ENCODE peak calls at places on chromosomes 7 and 10, in seven cellular contexts. One of them, this sample, is unnamed.

GRCh38 chr7:2082357-2083038 is 150.2 kb downstream of the MAD1L1 start:
- DNase-seq in foreskin fibroblast: peak; percentile 95
- DNase-seq in cardiac muscle cell: peak; percentile 81
- DNase-seq in suprapubic skin: no peak
- DNase-seq in kidney epithelial cell: peak; percentile 42
- DNase-seq in naive B cell: no peak
- DNase-seq in activated CD4-positive, alpha-beta T cell treated with anti-CD3 and anti-CD28 coated beads, Interleukin-2, amount 10 ng/mL, durations not matched to agents 7 days and 5 days: no peak
- DNase-seq in this sample: peak; percentile 72

GRCh38 chr7:157601530-157601929 is 264.7 kb downstream of the DNAJB6 start:
- DNase-seq in foreskin fibroblast: no peak
- DNase-seq in cardiac muscle cell: no peak
- DNase-seq in suprapubic skin: no peak
- DNase-seq in kidney epithelial cell: no peak
- DNase-seq in naive B cell: no peak
- DNase-seq in activated CD4-positive, alpha-beta T cell treated with anti-CD3 and anti-CD28 coated beads, Interleukin-2, amount 10 ng/mL, durations not matched to agents 7 days and 5 days: no peak
- DNase-seq in this sample: no peak

GRCh38 chr10:78774999-78775711 is 293.6 kb upstream of the ZMIZ1 start:
- DNase-seq in foreskin fibroblast: no peak
- DNase-seq in cardiac muscle cell: peak; percentile 18
- DNase-seq in suprapubic skin: no peak
- DNase-seq in kidney epithelial cell: no peak
- DNase-seq in naive B cell: no peak
- DNase-seq in activated CD4-positive, alpha-beta T cell treated with anti-CD3 and anti-CD28 coated beads, Interleukin-2, amount 10 ng/mL, durations not matched to agents 7 days and 5 days: no peak
- DNase-seq in this sample: no peak

GRCh38 chr10:66629976-66630375 is 295.9 kb upstream of the LRRTM3 start:
- DNase-seq in foreskin fibroblast: peak; percentile 47
- DNase-seq in cardiac muscle cell: no peak
- DNase-seq in suprapubic skin: no peak
- DNase-seq in kidney epithelial cell: no peak
- DNase-seq in naive B cell: no peak
- DNase-seq in activated CD4-positive, alpha-beta T cell treated with anti-CD3 and anti-CD28 coated beads, Interleukin-2, amount 10 ng/mL, durations not matched to agents 7 days and 5 days: no peak
- DNase-seq in this sample: no peak

GRCh38 chr10:75295901-75296441 is 60.2 kb upstream of the COMTD1 start:
- DNase-seq in foreskin fibroblast: peak; percentile 19
- DNase-seq in cardiac muscle cell: peak; percentile 13
- DNase-seq in suprapubic skin: peak; percentile 66
- DNase-seq in kidney epithelial cell: no peak
- DNase-seq in naive B cell: peak; percentile 2
- DNase-seq in activated CD4-positive, alpha-beta T cell treated with anti-CD3 and anti-CD28 coated beads, Interleukin-2, amount 10 ng/mL, durations not matched to agents 7 days and 5 days: no peak
- DNase-seq in this sample: no peak

GRCh38 chr7:123782071-123782798 is 33.4 kb upstream of the WASL start:
- DNase-seq in foreskin fibroblast: no peak
- DNase-seq in cardiac muscle cell: peak; percentile 47
- DNase-seq in suprapubic skin: no peak
- DNase-seq in kidney epithelial cell: no peak
- DNase-seq in naive B cell: no peak
- DNase-seq in activated CD4-positive, alpha-beta T cell treated with anti-CD3 and anti-CD28 coated beads, Interleukin-2, amount 10 ng/mL, durations not matched to agents 7 days and 5 days: no peak
- DNase-seq in this sample: no peak

GRCh38 chr10:89001428-89002072 is 11.0 kb downstream of the FAS start:
- DNase-seq in foreskin fibroblast: peak; percentile 18
- DNase-seq in cardiac muscle cell: peak; percentile 60
- DNase-seq in suprapubic skin: no peak
- DNase-seq in kidney epithelial cell: no peak
- DNase-seq in naive B cell: no peak
- DNase-seq in activated CD4-positive, alpha-beta T cell treated with anti-CD3 and anti-CD28 coated beads, Interleukin-2, amount 10 ng/mL, durations not matched to agents 7 days and 5 days: no peak
- DNase-seq in this sample: no peak

GRCh38 chr10:119360181-119360921 is 153.0 kb downstream of the GRK5 start:
- DNase-seq in foreskin fibroblast: peak; percentile 35
- DNase-seq in cardiac muscle cell: no peak
- DNase-seq in suprapubic skin: no peak
- DNase-seq in kidney epithelial cell: no peak
- DNase-seq in naive B cell: no peak
- DNase-seq in activated CD4-positive, alpha-beta T cell treated with anti-CD3 and anti-CD28 coated beads, Interleukin-2, amount 10 ng/mL, durations not matched to agents 7 days and 5 days: no peak
- DNase-seq in this sample: no peak

GRCh38 chr10:49123981-49124920 is 8.9 kb upstream of the VSTM4 start:
- DNase-seq in foreskin fibroblast: no peak
- DNase-seq in cardiac muscle cell: no peak
- DNase-seq in suprapubic skin: no peak
- DNase-seq in kidney epithelial cell: no peak
- DNase-seq in naive B cell: no peak
- DNase-seq in activated CD4-positive, alpha-beta T cell treated with anti-CD3 and anti-CD28 coated beads, Interleukin-2, amount 10 ng/mL, durations not matched to agents 7 days and 5 days: no peak
- DNase-seq in this sample: no peak

GRCh38 chr7:108147031-108147563 is 16.9 kb upstream of the LAMB4 start:
- DNase-seq in foreskin fibroblast: no peak
- DNase-seq in cardiac muscle cell: no peak
- DNase-seq in suprapubic skin: no peak
- DNase-seq in kidney epithelial cell: no peak
- DNase-seq in naive B cell: no peak
- DNase-seq in activated CD4-positive, alpha-beta T cell treated with anti-CD3 and anti-CD28 coated beads, Interleukin-2, amount 10 ng/mL, durations not matched to agents 7 days and 5 days: no peak
- DNase-seq in this sample: no peak

GRCh38 chr7:131328387-131329175 is 905 bp downstream of the MKLN1 start:
- DNase-seq in foreskin fibroblast: peak; percentile 55
- DNase-seq in cardiac muscle cell: peak; percentile 55
- DNase-seq in suprapubic skin: no peak
- DNase-seq in kidney epithelial cell: no peak
- DNase-seq in naive B cell: no peak
- DNase-seq in activated CD4-positive, alpha-beta T cell treated with anti-CD3 and anti-CD28 coated beads, Interleukin-2, amount 10 ng/mL, durations not matched to agents 7 days and 5 days: no peak
- DNase-seq in this sample: peak; percentile 12

GRCh38 chr7:120842131-120842621 is 15.8 kb downstream of the TSPAN12 start:
- DNase-seq in foreskin fibroblast: peak; percentile 1
- DNase-seq in cardiac muscle cell: no peak
- DNase-seq in suprapubic skin: no peak
- DNase-seq in kidney epithelial cell: no peak
- DNase-seq in naive B cell: no peak
- DNase-seq in activated CD4-positive, alpha-beta T cell treated with anti-CD3 and anti-CD28 coated beads, Interleukin-2, amount 10 ng/mL, durations not matched to agents 7 days and 5 days: no peak
- DNase-seq in this sample: no peak

GRCh38 chr10:100742936-100743335 is 2.4 kb upstream of the PAX2 start:
- DNase-seq in foreskin fibroblast: no peak
- DNase-seq in cardiac muscle cell: no peak
- DNase-seq in suprapubic skin: no peak
- DNase-seq in kidney epithelial cell: no peak
- DNase-seq in naive B cell: no peak
- DNase-seq in activated CD4-positive, alpha-beta T cell treated with anti-CD3 and anti-CD28 coated beads, Interleukin-2, amount 10 ng/mL, durations not matched to agents 7 days and 5 days: no peak
- DNase-seq in this sample: no peak

GRCh38 chr10:13712799-13713581 is 126.2 kb downstream of the PRPF18 start:
- DNase-seq in foreskin fibroblast: peak; percentile 98
- DNase-seq in cardiac muscle cell: peak; percentile 95
- DNase-seq in suprapubic skin: peak; percentile 76
- DNase-seq in kidney epithelial cell: peak; percentile 93
- DNase-seq in naive B cell: peak; percentile 33
- DNase-seq in activated CD4-positive, alpha-beta T cell treated with anti-CD3 and anti-CD28 coated beads, Interleukin-2, amount 10 ng/mL, durations not matched to agents 7 days and 5 days: no peak
- DNase-seq in this sample: peak; percentile 90

GRCh38 chr10:29618341-29619171 is 16.2 kb downstream of the SVIL start:
- DNase-seq in foreskin fibroblast: peak; percentile 81
- DNase-seq in cardiac muscle cell: peak; percentile 29
- DNase-seq in suprapubic skin: no peak
- DNase-seq in kidney epithelial cell: no peak
- DNase-seq in naive B cell: no peak
- DNase-seq in activated CD4-positive, alpha-beta T cell treated with anti-CD3 and anti-CD28 coated beads, Interleukin-2, amount 10 ng/mL, durations not matched to agents 7 days and 5 days: no peak
- DNase-seq in this sample: no peak

GRCh38 chr7:132825932-132826480 is 249.7 kb upstream of the PLXNA4 start:
- DNase-seq in foreskin fibroblast: peak; percentile 9
- DNase-seq in cardiac muscle cell: no peak
- DNase-seq in suprapubic skin: no peak
- DNase-seq in kidney epithelial cell: no peak
- DNase-seq in naive B cell: no peak
- DNase-seq in activated CD4-positive, alpha-beta T cell treated with anti-CD3 and anti-CD28 coated beads, Interleukin-2, amount 10 ng/mL, durations not matched to agents 7 days and 5 days: no peak
- DNase-seq in this sample: no peak

GRCh38 chr7:84331665-84332064 is 137.1 kb upstream of the SEMA3A start:
- DNase-seq in foreskin fibroblast: peak; percentile 4
- DNase-seq in cardiac muscle cell: no peak
- DNase-seq in suprapubic skin: no peak
- DNase-seq in kidney epithelial cell: peak; percentile 14
- DNase-seq in naive B cell: no peak
- DNase-seq in activated CD4-positive, alpha-beta T cell treated with anti-CD3 and anti-CD28 coated beads, Interleukin-2, amount 10 ng/mL, durations not matched to agents 7 days and 5 days: no peak
- DNase-seq in this sample: no peak

GRCh38 chr7:148978091-148978490 is 50.2 kb downstream of the PDIA4 start:
- DNase-seq in foreskin fibroblast: no peak
- DNase-seq in cardiac muscle cell: peak; percentile 33
- DNase-seq in suprapubic skin: no peak
- DNase-seq in kidney epithelial cell: no peak
- DNase-seq in naive B cell: no peak
- DNase-seq in activated CD4-positive, alpha-beta T cell treated with anti-CD3 and anti-CD28 coated beads, Interleukin-2, amount 10 ng/mL, durations not matched to agents 7 days and 5 days: no peak
- DNase-seq in this sample: no peak

GRCh38 chr10:100996678-100997363 is 2.8 kb upstream of the LZTS2 start:
- DNase-seq in foreskin fibroblast: peak; percentile 52
- DNase-seq in cardiac muscle cell: no peak
- DNase-seq in suprapubic skin: no peak
- DNase-seq in kidney epithelial cell: no peak
- DNase-seq in naive B cell: peak; percentile 58
- DNase-seq in activated CD4-positive, alpha-beta T cell treated with anti-CD3 and anti-CD28 coated beads, Interleukin-2, amount 10 ng/mL, durations not matched to agents 7 days and 5 days: peak; percentile 43
- DNase-seq in this sample: no peak

GRCh38 chr7:30888783-30889182 is 22.9 kb upstream of the AQP1 start:
- DNase-seq in foreskin fibroblast: peak; percentile 95
- DNase-seq in cardiac muscle cell: peak; percentile 93
- DNase-seq in suprapubic skin: no peak
- DNase-seq in kidney epithelial cell: peak; percentile 69
- DNase-seq in naive B cell: no peak
- DNase-seq in activated CD4-positive, alpha-beta T cell treated with anti-CD3 and anti-CD28 coated beads, Interleukin-2, amount 10 ng/mL, durations not matched to agents 7 days and 5 days: no peak
- DNase-seq in this sample: peak; percentile 84

GRCh38 chr7:143416565-143417149 is 8.0 kb upstream of the EPHA1 start:
- DNase-seq in foreskin fibroblast: peak; percentile 81
- DNase-seq in cardiac muscle cell: peak; percentile 71
- DNase-seq in suprapubic skin: no peak
- DNase-seq in kidney epithelial cell: no peak
- DNase-seq in naive B cell: peak; percentile 28
- DNase-seq in activated CD4-positive, alpha-beta T cell treated with anti-CD3 and anti-CD28 coated beads, Interleukin-2, amount 10 ng/mL, durations not matched to agents 7 days and 5 days: peak; percentile 47
- DNase-seq in this sample: peak; percentile 28

GRCh38 chr10:50464004-50464409 is 159.7 kb downstream of the SGMS1 start:
- DNase-seq in foreskin fibroblast: peak; percentile 18
- DNase-seq in cardiac muscle cell: peak; percentile 52
- DNase-seq in suprapubic skin: no peak
- DNase-seq in kidney epithelial cell: no peak
- DNase-seq in naive B cell: no peak
- DNase-seq in activated CD4-positive, alpha-beta T cell treated with anti-CD3 and anti-CD28 coated beads, Interleukin-2, amount 10 ng/mL, durations not matched to agents 7 days and 5 days: no peak
- DNase-seq in this sample: no peak

GRCh38 chr10:22713853-22714523 is 390 bp downstream of the PIP4K2A start:
- DNase-seq in foreskin fibroblast: peak; percentile 36
- DNase-seq in cardiac muscle cell: peak; percentile 38
- DNase-seq in suprapubic skin: peak; percentile 68
- DNase-seq in kidney epithelial cell: no peak
- DNase-seq in naive B cell: peak; percentile 79
- DNase-seq in activated CD4-positive, alpha-beta T cell treated with anti-CD3 and anti-CD28 coated beads, Interleukin-2, amount 10 ng/mL, durations not matched to agents 7 days and 5 days: peak; percentile 35
- DNase-seq in this sample: no peak

GRCh38 chr10:10500941-10501340 is 516.7 kb upstream of the CELF2 start:
- DNase-seq in foreskin fibroblast: peak; percentile 73
- DNase-seq in cardiac muscle cell: peak; percentile 74
- DNase-seq in suprapubic skin: no peak
- DNase-seq in kidney epithelial cell: no peak
- DNase-seq in naive B cell: no peak
- DNase-seq in activated CD4-positive, alpha-beta T cell treated with anti-CD3 and anti-CD28 coated beads, Interleukin-2, amount 10 ng/mL, durations not matched to agents 7 days and 5 days: no peak
- DNase-seq in this sample: peak; percentile 51

GRCh38 chr10:119933179-119933578 is 40.6 kb downstream of the SEC23IP start:
- DNase-seq in foreskin fibroblast: no peak
- DNase-seq in cardiac muscle cell: peak; percentile 28
- DNase-seq in suprapubic skin: no peak
- DNase-seq in kidney epithelial cell: no peak
- DNase-seq in naive B cell: no peak
- DNase-seq in activated CD4-positive, alpha-beta T cell treated with anti-CD3 and anti-CD28 coated beads, Interleukin-2, amount 10 ng/mL, durations not matched to agents 7 days and 5 days: no peak
- DNase-seq in this sample: no peak

GRCh38 chr7:47794016-47794415 is 154.2 kb downstream of the PKD1L1 start:
- DNase-seq in foreskin fibroblast: no peak
- DNase-seq in cardiac muscle cell: no peak
- DNase-seq in suprapubic skin: no peak
- DNase-seq in kidney epithelial cell: no peak
- DNase-seq in naive B cell: no peak
- DNase-seq in activated CD4-positive, alpha-beta T cell treated with anti-CD3 and anti-CD28 coated beads, Interleukin-2, amount 10 ng/mL, durations not matched to agents 7 days and 5 days: no peak
- DNase-seq in this sample: no peak

GRCh38 chr7:25173184-25173583 is 48.1 kb upstream of the CYCS start:
- DNase-seq in foreskin fibroblast: no peak
- DNase-seq in cardiac muscle cell: no peak
- DNase-seq in suprapubic skin: no peak
- DNase-seq in kidney epithelial cell: no peak
- DNase-seq in naive B cell: no peak
- DNase-seq in activated CD4-positive, alpha-beta T cell treated with anti-CD3 and anti-CD28 coated beads, Interleukin-2, amount 10 ng/mL, durations not matched to agents 7 days and 5 days: no peak
- DNase-seq in this sample: no peak

GRCh38 chr10:62851449-62851848 is 35.3 kb upstream of the EGR2 start:
- DNase-seq in foreskin fibroblast: peak; percentile 9
- DNase-seq in cardiac muscle cell: peak; percentile 20
- DNase-seq in suprapubic skin: no peak
- DNase-seq in kidney epithelial cell: no peak
- DNase-seq in naive B cell: no peak
- DNase-seq in activated CD4-positive, alpha-beta T cell treated with anti-CD3 and anti-CD28 coated beads, Interleukin-2, amount 10 ng/mL, durations not matched to agents 7 days and 5 days: no peak
- DNase-seq in this sample: no peak

GRCh38 chr7:91553410-91553895 is 289.2 kb downstream of the FZD1 start:
- DNase-seq in foreskin fibroblast: no peak
- DNase-seq in cardiac muscle cell: no peak
- DNase-seq in suprapubic skin: no peak
- DNase-seq in kidney epithelial cell: no peak
- DNase-seq in naive B cell: no peak
- DNase-seq in activated CD4-positive, alpha-beta T cell treated with anti-CD3 and anti-CD28 coated beads, Interleukin-2, amount 10 ng/mL, durations not matched to agents 7 days and 5 days: no peak
- DNase-seq in this sample: no peak

GRCh38 chr7:131370523-131370968 is 42.9 kb downstream of the MKLN1 start:
- DNase-seq in foreskin fibroblast: peak; percentile 39
- DNase-seq in cardiac muscle cell: peak; percentile 65
- DNase-seq in suprapubic skin: no peak
- DNase-seq in kidney epithelial cell: peak; percentile 25
- DNase-seq in naive B cell: peak; percentile 17
- DNase-seq in activated CD4-positive, alpha-beta T cell treated with anti-CD3 and anti-CD28 coated beads, Interleukin-2, amount 10 ng/mL, durations not matched to agents 7 days and 5 days: peak; percentile 58
- DNase-seq in this sample: no peak

GRCh38 chr10:73625004-73625883 is 16.0 kb downstream of the MYOZ1 start:
- DNase-seq in foreskin fibroblast: peak; percentile 41
- DNase-seq in cardiac muscle cell: peak; percentile 38
- DNase-seq in suprapubic skin: peak; percentile 68
- DNase-seq in kidney epithelial cell: no peak
- DNase-seq in naive B cell: no peak
- DNase-seq in activated CD4-positive, alpha-beta T cell treated with anti-CD3 and anti-CD28 coated beads, Interleukin-2, amount 10 ng/mL, durations not matched to agents 7 days and 5 days: peak; percentile 17
- DNase-seq in this sample: peak; percentile 7

GRCh38 chr10:55410415-55410885 is 609.4 kb upstream of the PCDH15 start:
- DNase-seq in foreskin fibroblast: no peak
- DNase-seq in cardiac muscle cell: peak; percentile 1
- DNase-seq in suprapubic skin: no peak
- DNase-seq in kidney epithelial cell: no peak
- DNase-seq in naive B cell: no peak
- DNase-seq in activated CD4-positive, alpha-beta T cell treated with anti-CD3 and anti-CD28 coated beads, Interleukin-2, amount 10 ng/mL, durations not matched to agents 7 days and 5 days: no peak
- DNase-seq in this sample: no peak

GRCh38 chr7:120724448-120724847 is 133.5 kb downstream of the TSPAN12 start:
- DNase-seq in foreskin fibroblast: no peak
- DNase-seq in cardiac muscle cell: no peak
- DNase-seq in suprapubic skin: no peak
- DNase-seq in kidney epithelial cell: no peak
- DNase-seq in naive B cell: no peak
- DNase-seq in activated CD4-positive, alpha-beta T cell treated with anti-CD3 and anti-CD28 coated beads, Interleukin-2, amount 10 ng/mL, durations not matched to agents 7 days and 5 days: no peak
- DNase-seq in this sample: no peak

GRCh38 chr10:91380873-91381561 is 29.1 kb upstream of the HECTD2 start:
- DNase-seq in foreskin fibroblast: peak; percentile 5
- DNase-seq in cardiac muscle cell: peak; percentile 35
- DNase-seq in suprapubic skin: no peak
- DNase-seq in kidney epithelial cell: no peak
- DNase-seq in naive B cell: no peak
- DNase-seq in activated CD4-positive, alpha-beta T cell treated with anti-CD3 and anti-CD28 coated beads, Interleukin-2, amount 10 ng/mL, durations not matched to agents 7 days and 5 days: no peak
- DNase-seq in this sample: no peak

GRCh38 chr7:64574481-64575159 is 11.7 kb upstream of the ZNF680 start:
- DNase-seq in foreskin fibroblast: peak; percentile 51
- DNase-seq in cardiac muscle cell: peak; percentile 89
- DNase-seq in suprapubic skin: no peak
- DNase-seq in kidney epithelial cell: peak; percentile 18
- DNase-seq in naive B cell: no peak
- DNase-seq in activated CD4-positive, alpha-beta T cell treated with anti-CD3 and anti-CD28 coated beads, Interleukin-2, amount 10 ng/mL, durations not matched to agents 7 days and 5 days: no peak
- DNase-seq in this sample: peak; percentile 21

This sample was measured in stromal cell of bone marrow.